ENCODE peak calls at places on chromosomes 4 and X, in six cellular contexts. U, D, S, L, Q and F are unnamed samples.

GRCh38 chr4:106017975-106018374 is 122.7 kb downstream of the NPNT start:
- DNase-seq in U (no peak), D (no peak), S (no peak), L (no peak), Q (no peak), F (no peak)

GRCh38 chr4:24003926-24004325 is 114.1 kb upstream of the PPARGC1A start:
- DNase-seq in U (no peak), D (no peak), S (no peak), L (no peak), Q (no peak), F (no peak)

GRCh38 chr4:80803337-80803736 is 227.2 kb upstream of the BMP3 start:
- DNase-seq in U (no peak), D (no peak), S (no peak), L (no peak), Q (no peak), F (no peak)

GRCh38 chr4:7226993-7227392 is 34.7 kb downstream of the SORCS2 start:
- DNase-seq in U (no peak), D (no peak), S (no peak), L (no peak), Q (no peak), F (no peak)

GRCh38 chrX:7996414-7996813 is 69.2 kb upstream of the PNPLA4 start:
- DNase-seq in U (peak; percentile 9), D (no peak), S (peak; percentile 10), L (no peak), Q (peak; percentile 28), F (no peak)

GRCh38 chr4:121462660-121463261 is 81.9 kb upstream of the QRFPR start:
- DNase-seq in U (peak; percentile 34), D (peak; percentile 69), S (peak; percentile 18), L (no peak), Q (peak; percentile 57), F (no peak)

GRCh38 chr4:164508126-164508525 is 245.8 kb upstream of the SMIM31 start:
- DNase-seq in U (no peak), D (no peak), S (no peak), L (no peak), Q (no peak), F (no peak)

GRCh38 chrX:155768036-155768769 is 112.9 kb upstream of the VAMP7 start:
- DNase-seq in U (no peak), D (no peak), S (no peak), L (no peak), Q (no peak), F (no peak)

DNA sequence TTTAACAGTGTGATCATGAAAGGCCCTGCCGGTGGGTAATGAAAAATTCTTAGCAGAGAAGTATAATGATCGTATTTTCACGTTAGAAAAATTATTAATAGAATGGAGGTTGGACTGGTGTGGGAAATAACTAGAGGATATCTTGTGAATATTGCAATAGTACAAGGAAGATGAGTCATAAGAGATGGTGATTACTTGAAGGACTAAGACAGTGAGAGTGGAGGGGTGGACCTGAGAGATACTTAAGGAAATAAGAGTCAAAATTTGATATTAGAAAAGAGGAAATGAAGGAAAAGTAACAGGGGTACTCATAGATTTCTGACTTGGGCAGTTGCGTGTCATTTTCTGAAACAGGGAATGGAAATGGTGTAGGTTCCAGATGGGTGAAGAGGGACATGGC is 1.8 kb upstream of the USP53 start:
- DNase-seq in U (no peak), D (no peak), S (no peak), L (no peak), Q (no peak), F (no peak)
- TF ChIP-seq ATF3 in U (no peak), D (no peak), S (peak; percentile 79), L (no peak), Q (no peak), F (no peak)

GRCh38 chr4:5962416-5962815 is 55.8 kb downstream of the C4orf50 start:
- DNase-seq in U (no peak), D (no peak), S (no peak), L (no peak), Q (no peak), F (no peak)
- TF ChIP-seq ATF3 in U (no peak), D (no peak), S (no peak), L (no peak), Q (no peak), F (no peak)

DNA sequence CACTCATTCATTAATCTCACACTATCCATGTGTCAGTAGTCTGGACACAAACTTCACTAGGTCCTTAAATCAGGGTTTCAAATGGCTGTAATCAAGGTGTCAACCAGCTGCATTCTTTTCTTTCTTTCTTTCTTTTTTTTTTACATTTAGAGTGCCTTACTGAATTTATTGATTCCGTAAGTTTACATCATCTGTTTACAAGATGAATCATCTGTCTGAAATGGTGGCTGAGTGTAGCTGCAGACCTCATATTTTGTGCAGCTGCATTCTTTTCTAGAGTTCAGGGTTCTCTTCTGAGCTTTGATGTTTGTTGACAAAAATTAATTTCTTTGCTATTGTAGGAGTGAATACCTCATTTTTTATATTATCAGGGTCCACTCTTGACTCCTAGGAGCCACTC is 37.9 kb downstream of the SPOCK3 start:
- DNase-seq in U (no peak), D (no peak), S (no peak), L (no peak), Q (peak; percentile 33), F (no peak)
- TF ChIP-seq ATF3 in U (no peak), D (no peak), S (no peak), L (no peak), Q (no peak), F (no peak)

DNA sequence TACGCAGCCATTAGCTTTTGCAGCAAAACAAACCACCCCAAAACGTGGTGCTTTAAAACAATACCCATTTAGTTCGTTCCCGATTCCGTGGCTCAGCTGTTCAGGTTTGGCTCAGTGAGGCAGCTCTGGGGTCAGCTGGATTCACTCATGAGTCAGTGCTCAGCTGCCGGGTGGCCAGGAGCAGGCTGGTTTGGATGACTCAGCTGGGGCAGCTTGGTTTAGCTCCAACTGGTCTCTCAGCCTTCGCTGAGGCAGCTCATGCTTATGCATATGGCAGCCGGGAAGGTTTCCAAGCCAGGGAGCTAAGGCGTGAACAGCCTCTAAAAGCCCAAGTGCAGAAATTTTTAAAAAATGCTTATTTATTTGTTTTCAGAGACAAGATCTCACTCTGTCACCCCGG is 13.3 kb upstream of the CD99 start:
- DNase-seq in U (no peak), D (peak; percentile 40), S (peak; percentile 62), L (no peak), Q (no peak), F (no peak)
- TF ChIP-seq ATF3 in U (no peak), D (no peak), S (peak; percentile 83), L (no peak), Q (no peak), F (no peak)

DNA sequence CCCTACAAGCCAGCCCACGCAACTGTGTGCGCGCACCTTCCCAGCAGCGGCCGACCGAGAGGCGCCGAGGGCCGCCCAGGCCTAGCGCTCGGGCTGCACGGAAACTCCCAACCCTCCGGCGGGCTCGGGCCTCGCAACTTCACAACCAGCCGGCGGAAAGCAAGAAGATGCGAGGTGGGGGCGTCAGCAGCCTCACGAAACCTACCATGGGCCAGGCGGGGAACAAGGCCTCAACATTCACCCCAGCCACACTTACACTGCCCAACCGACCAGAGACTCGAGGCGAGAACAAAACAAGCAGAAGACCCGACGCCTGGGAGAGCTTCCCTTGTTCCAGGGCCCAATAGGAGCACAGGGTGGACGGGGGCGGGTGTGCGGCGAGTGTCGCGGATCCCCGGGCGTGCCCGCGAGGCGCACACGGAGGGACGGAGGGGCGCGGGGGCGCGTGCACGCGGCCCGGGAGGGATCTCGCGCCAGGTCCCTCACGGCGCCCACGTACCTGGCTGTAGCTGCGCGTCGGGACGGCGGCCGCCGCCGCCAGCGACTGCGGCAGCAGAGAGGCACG is 636 bp downstream of the GRSF1 start:
- DNase-seq in U (peak; percentile 48), D (no peak), S (peak; percentile 75), L (peak; percentile 67), Q (peak; percentile 34), F (no peak)
- TF ChIP-seq ATF3 in U (no peak), D (no peak), S (no peak), L (no peak), Q (peak; percentile 19), F (no peak)

DNA sequence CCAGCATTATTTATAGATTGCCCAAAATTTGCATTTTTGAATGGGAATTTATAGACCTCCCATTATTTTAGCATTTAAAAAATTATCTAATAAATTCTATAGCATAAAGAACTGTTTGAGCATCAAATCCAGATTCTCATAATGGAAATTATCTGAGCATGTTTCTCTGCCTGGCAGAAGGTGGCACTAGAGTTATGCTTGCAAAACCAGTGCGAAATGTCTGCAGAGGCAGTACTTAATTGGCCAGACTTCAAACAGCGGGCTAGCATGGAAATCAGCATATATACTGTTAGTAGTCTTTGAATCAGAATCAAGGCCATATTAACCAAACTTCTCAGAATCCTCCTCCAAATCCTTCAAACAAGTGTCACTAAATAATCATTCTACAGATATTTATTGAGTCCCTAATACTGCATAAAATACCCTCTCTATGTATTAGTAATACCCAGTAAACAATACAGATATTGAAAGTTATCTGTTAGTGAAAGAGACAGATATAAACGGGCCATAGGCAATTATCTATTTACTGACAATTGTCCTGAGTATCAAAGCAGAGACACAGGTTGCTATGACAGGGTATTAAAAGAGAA is 78.7 kb upstream of the DCLK2 start:
- DNase-seq in U (no peak), D (peak; percentile 60), S (peak; percentile 10), L (no peak), Q (peak; percentile 32), F (no peak)
- TF ChIP-seq ATF3 in U (no peak), D (no peak), S (no peak), L (no peak), Q (no peak), F (no peak)